ENCODE peak calls at places on chromosomes 7 and 10, in seven cellular contexts. S, C, I, K, W, B and P are unnamed samples.
A peak's percentile ranks its signal among the peaks of the same experiment; 100 is the strongest.

GRCh38 chr7:156751319-156751718 is 110.7 kb downstream of the RNF32 start:
- DNase-seq in C (no peak), I (no peak), S (no peak), B (no peak), K (no peak), W (no peak), P (no peak)

GRCh38 chr7:129401228-129401967 is 32.8 kb upstream of the STRIP2 start:
- DNase-seq in S (no peak), K (peak; percentile 29), I (no peak), B (no peak), W (no peak), C (no peak), P (no peak)

GRCh38 chr7:81516898-81517297 is 252.9 kb downstream of the HGF start:
- DNase-seq in K (no peak), W (no peak), C (no peak), B (no peak), S (no peak), I (no peak), P (no peak)

GRCh38 chr7:47373871-47374451 is 207.9 kb downstream of the TNS3 start:
- DNase-seq in C (no peak), W (no peak), S (no peak), I (no peak), K (no peak), B (no peak), P (no peak)

GRCh38 chr10:7605565-7606295 is 61.0 kb downstream of the ITIH5 start:
- DNase-seq in S (no peak), K (no peak), I (no peak), W (no peak), B (no peak), C (no peak), P (no peak)

GRCh38 chr10:93816123-93816747 is 58.5 kb downstream of the LGI1 start:
- DNase-seq in K (peak; percentile 9), I (no peak), W (peak; percentile 51), S (peak; percentile 67), C (no peak), B (peak; percentile 37), P (peak; percentile 71)

GRCh38 chr7:127738859-127739258 is 86.9 kb downstream of the SND1 start:
- DNase-seq in C (no peak), I (no peak), S (no peak), B (no peak), W (no peak), K (no peak), P (no peak)

GRCh38 chr10:131311661-131312260 is at the start of gene TCERG1L:
- DNase-seq in C (no peak), K (no peak), B (no peak), I (no peak), S (peak; percentile 43), W (no peak), P (no peak)

GRCh38 chr10:53111529-53111928 is 338.9 kb upstream of the MBL2 start:
- DNase-seq in B (no peak), W (no peak), K (peak; percentile 23), I (no peak), S (no peak), C (no peak), P (no peak)

GRCh38 chr7:69198250-69198649 is 400.0 kb upstream of the AUTS2 start:
- DNase-seq in C (no peak), S (no peak), K (no peak), W (no peak), B (no peak), I (no peak), P (no peak)

GRCh38 chr7:157423886-157424565 is 87.2 kb downstream of the DNAJB6 start:
- DNase-seq in W (no peak), S (no peak), C (no peak), B (no peak), I (no peak), K (no peak), P (no peak)

GRCh38 chr7:92625617-92626016 is 35.4 kb upstream of the FAM133B start:
- DNase-seq in W (no peak), S (no peak), B (no peak), K (no peak), I (no peak), C (no peak), P (no peak)

GRCh38 chr10:24851595-24851994 is 100.8 kb downstream of the PRTFDC1 start:
- DNase-seq in C (no peak), S (peak; percentile 59), K (no peak), W (no peak), I (no peak), B (no peak), P (peak; percentile 63)

GRCh38 chr10:24850726-24851300 is 101.6 kb downstream of the PRTFDC1 start:
- DNase-seq in K (no peak), I (no peak), S (no peak), W (no peak), C (no peak), B (no peak), P (no peak)

GRCh38 chr10:24849051-24849450 is 103.4 kb downstream of the PRTFDC1 start:
- DNase-seq in I (no peak), C (no peak), S (no peak), B (no peak), W (no peak), K (no peak), P (no peak)

GRCh38 chr10:24848169-24848688 is 104.2 kb downstream of the PRTFDC1 start:
- DNase-seq in S (no peak), B (no peak), I (no peak), K (no peak), W (no peak), C (no peak), P (no peak)

DNA sequence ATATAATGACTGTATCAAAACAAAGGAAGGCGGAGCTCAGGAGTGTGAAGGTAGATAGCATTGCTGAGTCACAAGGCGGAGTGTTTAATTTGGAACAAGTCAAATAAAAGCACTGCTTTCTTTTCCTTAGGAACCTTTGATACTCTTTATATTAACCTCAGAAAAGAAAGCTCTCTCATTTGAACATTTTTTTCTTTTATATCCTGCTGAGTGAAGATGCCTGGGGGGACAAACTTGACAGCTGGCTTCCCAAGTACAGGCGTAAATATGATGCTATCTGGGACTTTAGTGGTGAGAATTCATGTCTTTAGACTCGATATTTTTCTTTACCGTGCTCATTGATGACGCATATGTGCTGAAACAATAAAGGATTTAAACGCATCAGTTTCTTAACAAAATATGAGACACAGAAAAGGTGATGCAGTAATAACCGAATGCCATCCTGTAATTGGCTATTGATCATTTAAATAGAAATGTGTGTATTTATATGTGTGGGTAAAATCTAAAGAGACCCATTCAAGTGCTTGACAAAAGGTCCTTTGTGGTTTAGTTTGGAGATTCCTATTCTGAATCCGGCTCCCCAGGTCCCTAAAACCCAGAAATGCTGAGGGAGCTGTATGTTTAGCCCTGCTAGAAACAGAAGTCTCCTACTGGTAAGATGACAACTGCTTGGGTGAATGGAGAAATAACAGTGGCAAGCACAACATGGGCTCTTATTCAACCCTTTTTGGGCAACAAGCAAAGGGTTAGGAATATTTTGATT is 102.7 kb downstream of the PRTFDC1 start:
- DNase-seq in I (no peak), K (no peak), S (no peak), B (no peak), W (no peak), C (no peak), P (peak; percentile 55)
- H3K4me3 ChIP-seq in I (no peak overlapping the region), K (no peak overlapping the region), S (peak overlapping the region; percentile 14), B (no peak overlapping the region), W (no peak overlapping the region), C (no peak overlapping the region), P (no peak overlapping the region)

DNA sequence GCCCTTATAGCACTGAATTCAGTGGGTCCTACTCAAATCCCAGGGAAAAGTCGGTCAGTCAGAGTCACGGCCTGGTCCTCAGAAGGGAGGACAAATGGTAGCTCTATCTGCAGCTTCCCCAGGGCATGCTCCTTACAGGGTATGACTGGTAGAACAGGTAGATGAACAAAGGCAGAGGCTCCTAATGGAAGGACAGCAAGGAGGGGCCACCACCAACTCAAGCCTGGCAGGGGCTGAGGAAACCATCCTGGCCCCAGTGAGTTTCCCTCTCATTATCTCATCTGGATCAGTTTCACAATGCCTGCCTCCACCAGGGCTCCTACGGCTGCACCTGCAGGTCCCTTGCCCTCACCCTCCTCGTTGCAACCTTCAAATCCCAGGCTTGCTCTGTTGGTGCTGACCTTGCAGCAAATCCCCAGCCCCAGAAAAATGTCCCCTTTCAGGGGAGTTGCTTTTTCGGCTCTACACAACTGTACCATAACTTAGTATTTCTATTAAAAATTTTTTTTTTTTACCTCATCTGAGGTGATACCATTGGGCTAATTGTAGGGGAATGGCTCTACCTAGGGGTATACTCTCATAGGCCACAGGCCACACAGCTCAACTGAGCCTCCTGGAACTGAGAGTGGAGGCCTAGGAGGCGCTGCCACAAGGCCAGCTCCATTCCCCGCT is 2.4 kb upstream of the MYO1G start:
- DNase-seq in S (no peak), B (no peak), W (no peak), C (no peak), K (no peak), I (no peak), P (no peak)
- H3K27ac ChIP-seq in S (peak overlapping the region; percentile 77), B (no peak overlapping the region), W (no peak overlapping the region), C (peak overlapping the region; percentile 78), K (no peak overlapping the region), I (peak overlapping the region; percentile 64), P (peak overlapping the region; percentile 65)

GRCh38 chr7:79740076-79740475 is 286.6 kb upstream of the MAGI2 start:
- DNase-seq in W (no peak), B (no peak), K (no peak), I (no peak), C (no peak), S (no peak), P (no peak)

GRCh38 chr7:79736418-79736817 is 283.0 kb upstream of the MAGI2 start:
- DNase-seq in S (no peak), W (no peak), K (no peak), B (no peak), C (no peak), I (no peak), P (no peak)

DNA sequence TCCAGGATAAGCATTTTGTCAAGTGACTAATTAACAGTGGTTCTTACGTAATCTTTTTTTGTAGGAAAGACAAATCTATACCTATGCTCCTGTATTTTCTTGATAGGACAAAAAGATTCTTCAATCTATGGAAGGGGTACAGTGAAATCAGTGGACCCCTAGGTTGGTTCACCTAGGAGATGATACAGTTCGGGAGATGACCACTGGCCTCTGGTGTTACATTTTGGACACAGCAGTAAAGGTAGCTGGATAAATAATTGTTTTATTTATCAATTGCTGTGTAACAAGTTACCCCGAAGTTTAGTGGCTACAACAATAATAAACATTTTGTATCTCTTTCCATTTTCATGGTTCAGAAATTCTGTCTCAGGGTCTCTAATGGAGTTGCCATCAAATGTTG is 288.2 kb upstream of the MAGI2 start:
- DNase-seq in C (no peak), S (no peak), B (no peak), W (no peak), I (no peak), K (no peak), P (no peak)
- TF ChIP-seq CTCF in C (no peak), S (no peak), B (no peak), W (no peak), I (no peak), K (no peak), P (no peak)

GRCh38 chr10:26213157-26213780 is 3.3 kb upstream of the GAD2 start:
- DNase-seq in S (no peak), I (no peak), B (no peak), W (no peak), K (no peak), C (no peak), P (no peak)

GRCh38 chr10:26215534-26215922 is 1.0 kb upstream of the GAD2 start:
- DNase-seq in B (no peak), W (no peak), S (no peak), K (no peak), C (no peak), I (no peak), P (no peak)

GRCh38 chr10:26214538-26215461 is 1.8 kb upstream of the GAD2 start:
- DNase-seq in C (no peak), S (no peak), W (no peak), I (no peak), B (no peak), K (no peak), P (no peak)

GRCh38 chr10:26212511-26212910 is 4.1 kb upstream of the GAD2 start:
- DNase-seq in I (no peak), W (no peak), K (no peak), C (no peak), S (no peak), B (no peak), P (no peak)

GRCh38 chr10:26214004-26214403 is 2.6 kb upstream of the GAD2 start:
- DNase-seq in K (no peak), S (no peak), I (no peak), C (no peak), W (no peak), B (no peak), P (no peak)
- H3K4me3 ChIP-seq in K (no peak overlapping the region), S (no peak overlapping the region), I (no peak overlapping the region), C (no peak overlapping the region), W (no peak overlapping the region), B (no peak overlapping the region), P (no peak overlapping the region)